ENCODE peak calls at places on chromosome 4, in four cellular contexts. B is heart left ventricle, T is AG04450, P is PC-3. U is an unnamed sample.
A peak's percentile ranks its signal among the peaks of the same experiment; 100 is the strongest.

GRCh38 chr4:38075370-38076152 is 115.4 kb downstream of the PTTG2 start:
- DNase-seq in P (no peak), B (no peak), T (no peak), U (no peak)

GRCh38 chr4:137610960-137611359 is 78.7 kb upstream of the PCDH18 start:
- DNase-seq in P (peak; percentile 49), T (no peak), B (no peak), U (no peak)

GRCh38 chr4:4560136-4560535 is 18.3 kb upstream of the STX18 start:
- DNase-seq in T (no peak), B (no peak), P (no peak), U (no peak)

GRCh38 chr4:147542229-147542990 is 61.5 kb downstream of the EDNRA start:
- DNase-seq in P (peak; percentile 17), T (no peak), B (no peak), U (no peak)

GRCh38 chr4:35300996-35301774 is 943.1 kb downstream of the ARAP2 start:
- DNase-seq in T (no peak), P (no peak), B (no peak), U (no peak)

GRCh38 chr4:155694100-155694785 is 27.6 kb downstream of the GUCY1A1 start:
- DNase-seq in B (peak; percentile 28), T (no peak), P (no peak), U (no peak)

GRCh38 chr4:47383829-47384427 is 79.6 kb downstream of the COMMD8 start:
- DNase-seq in P (peak; percentile 40), T (peak; percentile 21), B (no peak), U (no peak)

GRCh38 chr4:101685126-101685525 is 105.4 kb upstream of the BANK1 start:
- DNase-seq in B (no peak), T (no peak), P (no peak), U (no peak)

GRCh38 chr4:147057631-147057980 is 111.9 kb upstream of the TTC29 start:
- DNase-seq in B (no peak), P (peak; percentile 16), T (no peak), U (no peak)

GRCh38 chr4:53937918-53938317 is 126.5 kb downstream of the CHIC2 start:
- DNase-seq in P (no peak), T (peak; percentile 47), B (no peak), U (no peak)

GRCh38 chr4:150342945-150343344 is 239.0 kb upstream of the MAB21L2 start:
- DNase-seq in P (no peak), T (no peak), B (peak; percentile 47), U (no peak)

GRCh38 chr4:8613421-8614364 is 21.1 kb downstream of the CPZ start:
- DNase-seq in T (no peak), B (no peak), P (no peak), U (peak; percentile 9)

GRCh38 chr4:153495480-153496206 is 29.5 kb downstream of the TMEM131L start:
- DNase-seq in T (no peak), P (peak; percentile 54), B (no peak), U (no peak)
- H3K27ac ChIP-seq in T (no peak overlapping the region), P (peak overlapping the region; percentile 51), B (no peak overlapping the region), U (no peak overlapping the region)

GRCh38 chr4:30632751-30633150 is 87.4 kb upstream of the PCDH7 start:
- DNase-seq in T (no peak), B (no peak), P (no peak), U (no peak)
- H3K9me3 ChIP-seq in T (no peaks in the 10 kb centered on the region), B (no peaks in the 10 kb centered on the region), P (no peaks in the 10 kb centered on the region), U (no peaks in the 10 kb centered on the region)

DNA sequence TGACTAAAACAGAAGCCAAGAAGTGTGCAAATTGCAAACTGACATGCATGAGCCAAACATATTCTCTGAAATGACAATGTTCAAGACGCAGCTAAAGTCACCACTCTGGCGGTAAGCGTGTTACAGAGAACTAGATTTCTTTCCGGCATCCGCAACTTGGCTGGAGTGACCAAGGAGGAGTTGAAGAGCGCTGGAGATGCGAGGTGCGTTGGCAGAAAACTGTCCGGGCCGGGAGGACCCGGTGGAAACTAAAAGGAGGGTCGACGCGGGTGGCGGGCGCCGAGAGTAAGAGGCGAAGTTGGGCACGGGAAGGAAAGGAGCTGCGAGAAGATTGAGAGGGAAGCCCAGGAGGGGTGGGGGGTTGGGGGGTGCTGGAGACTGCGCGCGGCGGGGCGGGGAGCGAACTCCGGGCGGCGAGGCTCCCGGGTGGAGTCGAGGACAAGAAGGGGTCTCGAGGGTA is 807 bp downstream of the SEL1L3 start:
- DNase-seq in T (no peak), P (peak; percentile 49), B (no peak), U (peak; percentile 39)
- H3K27ac ChIP-seq in T (no peak overlapping the region), P (peak overlapping the region; percentile 35), B (no peak overlapping the region), U (no peak overlapping the region)

DNA sequence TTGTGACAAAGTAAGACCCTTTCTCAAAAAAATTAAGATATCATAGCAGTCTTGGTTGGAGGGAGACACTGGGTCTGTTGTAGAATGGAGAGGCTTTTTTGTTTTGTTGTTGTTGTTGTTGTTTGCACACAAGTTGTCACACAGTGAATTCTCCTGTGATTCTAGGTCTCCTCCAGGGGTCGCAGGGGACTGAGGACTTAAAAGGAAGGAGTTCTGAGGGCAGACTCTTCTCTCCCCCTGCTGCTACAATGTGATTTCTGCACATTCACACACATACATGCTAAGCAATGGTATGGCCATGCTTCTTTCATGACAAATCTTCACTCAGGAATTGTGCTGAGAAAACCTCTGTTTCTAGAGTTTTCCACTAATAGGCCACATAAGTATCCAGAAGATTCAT is 71.1 kb downstream of the ZNF732 start:
- DNase-seq in T (no peak), P (no peak), B (no peak), U (no peak)
- H3K9me3 ChIP-seq in T (peaks cover 25% of the 10 kb centered on the region), P (peaks cover 7% of the 10 kb centered on the region), B (peaks cover 11% of the 10 kb centered on the region), U (peaks cover 3% of the 10 kb centered on the region)

DNA sequence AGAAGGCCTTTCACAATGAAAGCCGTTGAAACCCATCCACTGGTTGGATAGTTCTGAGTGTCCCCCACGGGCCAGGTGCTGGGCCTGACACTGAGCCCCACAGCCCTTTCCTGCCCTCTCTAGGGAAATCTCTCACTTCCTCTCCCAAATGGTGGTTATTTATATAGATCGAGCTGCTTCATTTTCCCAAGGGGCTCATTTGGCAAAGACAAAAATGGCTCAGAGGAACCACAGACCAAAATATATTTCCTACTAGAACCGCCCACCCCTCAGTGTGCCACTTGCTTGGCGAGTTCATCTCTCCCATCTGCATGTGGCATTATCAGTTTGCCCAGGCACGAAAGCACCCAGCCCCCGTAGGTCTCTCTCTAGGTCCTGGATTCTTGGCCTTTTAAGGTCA is 53.3 kb upstream of the STIM2 start:
- DNase-seq in P (no peak), T (no peak), B (no peak), U (no peak)
- H3K27ac ChIP-seq in P (no peak overlapping the region), T (no peak overlapping the region), B (no peak overlapping the region), U (no peak overlapping the region)

GRCh38 chr4:87614292-87614890 is 6.1 kb downstream of the DSPP start:
- DNase-seq in B (no peak), P (no peak), T (no peak), U (no peak)
- H3K9me3 ChIP-seq in B (no peaks in the 10 kb centered on the region), P (no peaks in the 10 kb centered on the region), T (no peaks in the 10 kb centered on the region), U (no peaks in the 10 kb centered on the region)

GRCh38 chr4:86512631-86513030 is 81.5 kb upstream of the PTPN13 start:
- DNase-seq in B (no peak), P (peak; percentile 81), T (no peak), U (no peak)

GRCh38 chr4:86506591-86506990 is 87.5 kb upstream of the PTPN13 start:
- DNase-seq in T (no peak), B (no peak), P (no peak), U (no peak)

GRCh38 chr4:86511590-86511989 is 82.5 kb upstream of the PTPN13 start:
- DNase-seq in T (no peak), B (no peak), P (no peak), U (no peak)

DNA sequence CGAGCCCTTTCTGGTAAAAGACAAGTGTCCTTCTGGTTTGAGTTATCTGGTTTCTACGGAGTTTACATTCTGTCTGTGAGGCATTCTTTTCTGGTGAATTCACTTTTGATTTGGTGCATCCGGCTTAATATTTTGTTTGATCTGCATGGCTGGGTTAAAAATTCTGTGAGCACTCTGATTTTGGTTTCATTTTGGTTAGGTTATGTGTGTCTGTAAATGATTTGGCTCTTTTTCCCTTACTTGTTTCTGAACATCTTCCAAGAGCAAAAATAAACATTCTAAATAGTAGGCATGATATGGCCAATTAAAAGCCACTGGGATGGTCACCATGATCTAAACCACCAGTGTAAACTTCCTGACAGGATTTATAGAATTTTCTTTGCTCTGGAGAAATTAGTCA is 85.7 kb upstream of the PTPN13 start:
- DNase-seq in T (peak; percentile 30), P (peak; percentile 71), B (no peak), U (no peak)
- H3K27ac ChIP-seq in T (no peak overlapping the region), P (peak overlapping the region; percentile 90), B (no peak overlapping the region), U (peak overlapping the region; percentile 22)

GRCh38 chr4:77336411-77337142 is 179.6 kb downstream of the CCNG2 start:
- DNase-seq in B (no peak), T (no peak), P (no peak), U (no peak)
- H3K9me3 ChIP-seq in B (peaks cover 37% of the 10 kb centered on the region), T (peaks cover 10% of the 10 kb centered on the region), P (no peaks in the 10 kb centered on the region), U (peaks cover 4% of the 10 kb centered on the region)

GRCh38 chr4:139595989-139596679 is 40.1 kb upstream of the SETD7 start:
- DNase-seq in T (no peak), B (no peak), P (peak; percentile 85), U (no peak)
- H3K27ac ChIP-seq in T (no peak overlapping the region), B (no peak overlapping the region), P (peak overlapping the region; percentile 85), U (no peak overlapping the region)

U was measured in ovary.